ENCODE peak calls at places on chromosome 11, in seven cellular contexts. S is kidney; G is prostate gland; U is endothelial cell; L is CD8-positive, alpha-beta T cell; K is astrocyte of the cerebellum; B is nephron progenitor cell. Q is an unnamed sample.

GRCh38 chr11:34251640-34251980 is 106.2 kb downstream of the ABTB2 start:
- DNase-seq in U (no peak), G (no peak), K (no peak), B (no peak), S (no peak), L (no peak), Q (no peak)

GRCh38 chr11:44453213-44453612 is 112.2 kb upstream of the CD82 start:
- DNase-seq in S (no peak), K (no peak), G (no peak), B (no peak), L (no peak), U (no peak), Q (no peak)

GRCh38 chr11:94536386-94536785 is 7.3 kb upstream of the FUT4 start:
- DNase-seq in K (no peak), B (no peak), S (no peak), U (no peak), L (no peak), G (no peak), Q (no peak)

GRCh38 chr11:42234381-42235035 is 775.1 kb upstream of the LRRC4C start:
- DNase-seq in B (no peak), K (no peak), L (no peak), U (no peak), G (no peak), S (no peak), Q (no peak)

GRCh38 chr11:110490886-110491285 is 61.1 kb downstream of the FDX1 start:
- DNase-seq in U (no peak), L (no peak), S (no peak), B (no peak), G (no peak), K (no peak), Q (no peak)

GRCh38 chr11:57349491-57350274 is 11.5 kb downstream of the P2RX3 start:
- DNase-seq in S (peak; percentile 82), L (peak; percentile 20), K (no peak), G (peak; percentile 23), U (peak; percentile 85), B (peak; percentile 92), Q (peak; percentile 81)

GRCh38 chr11:3037041-3037944 is 19.9 kb downstream of the CARS1 start:
- DNase-seq in L (no peak), G (peak; percentile 60), K (peak; percentile 48), U (peak; percentile 84), S (peak; percentile 89), B (peak; percentile 88), Q (peak; percentile 59)

GRCh38 chr11:120122921-120123683 is 14.8 kb downstream of the TRIM29 start:
- DNase-seq in G (no peak), B (no peak), S (no peak), L (no peak), U (no peak), K (no peak), Q (no peak)

GRCh38 chr11:83681045-83681781 is 395.0 kb upstream of the CCDC90B start:
- DNase-seq in K (no peak), G (peak; percentile 6), U (no peak), B (no peak), S (no peak), L (no peak), Q (no peak)

GRCh38 chr11:122486793-122487495 is 168.6 kb upstream of the UBASH3B start:
- DNase-seq in S (no peak), K (no peak), B (peak; percentile 18), G (no peak), L (no peak), U (peak; percentile 41), Q (no peak)

DNA sequence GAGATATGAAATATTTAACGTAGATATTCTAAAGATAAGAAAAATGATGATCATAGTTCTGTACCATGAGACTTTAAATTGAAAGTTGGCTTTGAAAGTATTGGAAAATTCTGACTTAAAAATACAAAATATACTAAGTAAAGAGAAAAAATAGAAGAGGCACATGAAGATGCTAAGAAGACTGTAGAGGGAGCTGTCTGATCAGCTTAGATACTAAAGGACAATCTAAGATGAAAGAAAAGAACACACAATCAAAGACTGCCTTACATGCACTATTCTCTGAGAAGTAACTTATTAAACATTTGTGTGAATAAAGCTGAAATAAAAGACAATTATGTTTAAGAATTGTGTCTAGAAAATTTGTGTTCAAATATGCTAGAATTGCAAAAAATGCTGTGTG is 55.1 kb downstream of the RBMXL2 start:
- DNase-seq in K (peak; percentile 20), U (no peak), L (no peak), G (no peak), B (no peak), S (no peak), Q (no peak)
- TF ChIP-seq CTCF in K (no peak), U (no peak), L (no peak), G (peak; percentile 33), B (peak; percentile 44), S (peak; percentile 31), Q (peak; percentile 23)

GRCh38 chr11:64007629-64008282 is 21.5 kb downstream of the OTUB1 start:
- DNase-seq in S (peak; percentile 95), K (no peak), L (no peak), B (peak; percentile 73), U (peak; percentile 73), G (no peak), Q (no peak)
- TF ChIP-seq CTCF in S (no peak), K (peak; percentile 32), L (no peak), B (peak; percentile 25), U (no peak), G (peak; percentile 25), Q (no peak)

GRCh38 chr11:84719935-84720577 is 907.1 kb downstream of the DLG2 start:
- DNase-seq in S (peak; percentile 73), U (peak; percentile 28), L (no peak), G (no peak), B (peak; percentile 59), K (no peak), Q (no peak)

GRCh38 chr11:84720706-84721402 is 906.3 kb downstream of the DLG2 start:
- DNase-seq in B (peak; percentile 47), L (no peak), K (no peak), U (peak; percentile 36), S (peak; percentile 81), G (no peak), Q (no peak)

GRCh38 chr11:84721561-84721961 is 905.6 kb downstream of the DLG2 start:
- DNase-seq in S (no peak), B (no peak), G (no peak), K (no peak), L (no peak), U (no peak), Q (no peak)

DNA sequence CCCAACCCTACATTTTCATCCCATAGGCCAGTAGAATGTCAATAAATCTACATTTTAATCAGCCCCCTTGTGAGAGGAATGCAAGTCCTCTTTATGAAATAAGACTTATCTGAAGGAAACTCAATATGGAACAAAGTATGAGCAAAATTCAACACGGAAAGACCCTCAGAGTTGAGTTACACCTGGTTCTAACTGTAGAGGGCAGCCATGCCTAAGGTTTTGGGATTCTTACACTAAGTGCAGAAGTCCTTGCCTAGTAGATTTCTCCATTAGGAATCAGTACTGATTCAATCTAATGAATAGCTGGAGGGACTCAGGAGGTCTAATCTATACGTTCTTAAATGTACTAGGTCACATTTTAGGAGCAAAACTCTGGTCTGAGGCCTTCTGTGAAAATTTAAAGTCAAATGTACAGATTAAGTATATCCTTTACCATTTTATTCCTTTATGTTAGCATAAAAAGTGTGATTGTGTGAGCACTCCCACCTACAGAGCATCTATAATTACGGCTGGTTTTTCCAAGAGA is 904.5 kb downstream of the DLG2 start:
- DNase-seq in G (no peak), S (no peak), U (no peak), L (no peak), K (no peak), B (peak; percentile 10), Q (no peak)
- TF ChIP-seq CTCF in G (no peak), S (no peak), U (no peak), L (no peak), K (no peak), B (peak; percentile 13), Q (no peak)

GRCh38 chr11:97234016-97234415 is 844.2 kb downstream of the JRKL start:
- DNase-seq in G (no peak), K (peak; percentile 1), U (no peak), B (no peak), S (no peak), L (no peak), Q (no peak)

GRCh38 chr11:97237151-97237550 is 847.3 kb downstream of the JRKL start:
- DNase-seq in K (no peak), U (no peak), B (no peak), G (no peak), L (no peak), S (no peak), Q (no peak)
- TF ChIP-seq CTCF in K (no peak), U (no peak), B (no peak), G (no peak), L (no peak), S (no peak), Q (no peak)

DNA sequence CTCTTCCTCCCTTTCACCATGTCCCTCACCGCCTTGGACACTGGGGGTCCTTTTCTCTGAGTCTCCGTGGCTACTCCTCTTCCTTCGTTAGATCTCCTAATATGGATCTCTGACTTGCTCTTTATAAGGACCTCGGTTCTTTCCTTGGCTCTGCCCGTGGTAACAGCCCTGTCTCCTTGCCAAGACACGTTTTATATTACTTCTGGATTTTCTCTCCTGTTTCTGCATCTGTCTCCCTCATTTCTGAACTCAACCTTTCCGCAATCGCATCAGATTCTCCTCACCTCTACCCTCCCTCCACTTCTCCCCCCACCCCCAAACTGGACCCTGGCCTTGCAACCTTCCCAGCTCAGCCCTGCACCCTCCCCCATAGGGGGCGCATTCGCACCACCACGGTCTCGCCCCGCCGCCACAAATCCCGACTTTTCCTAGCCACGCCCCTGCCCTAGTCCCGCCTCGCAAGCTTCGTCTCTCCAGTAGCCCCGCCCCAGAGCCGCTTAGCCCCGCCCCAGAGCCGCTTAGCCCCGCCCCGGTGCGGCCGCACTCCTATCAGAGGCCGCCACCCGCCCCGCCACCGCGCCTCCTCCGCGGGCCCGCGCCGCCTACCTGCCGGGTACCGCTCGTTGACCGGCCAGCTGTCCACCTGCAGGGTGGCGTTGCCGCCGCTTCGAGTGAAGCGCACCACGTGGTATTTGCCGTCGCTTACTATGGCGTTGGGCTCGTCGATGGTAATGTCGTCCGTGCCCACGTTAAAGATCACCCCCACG is 39.0 kb downstream of the SLC22A12 start:
- DNase-seq in B (peak; percentile 77), U (peak; percentile 56), S (no peak), K (no peak), L (no peak), G (no peak), Q (no peak)
- TF ChIP-seq CTCF in B (no peak), U (peak; percentile 21), S (no peak), K (no peak), L (no peak), G (no peak), Q (no peak)

Q was measured in GM10248.